ENCODE peak calls at places on chromosomes 5 and 9, in eight cellular contexts. G, Q, X, H, F, N, V and P are unnamed samples.
A peak's percentile ranks its signal among the peaks of the same experiment; 100 is the strongest.

GRCh38 chr9:136769710-136770191 is 5.4 kb upstream of the LCN15 start:
- DNase-seq in G (peak; percentile 58), Q (no peak), X (no peak), H (peak; percentile 52), F (peak; percentile 39), N (no peak), V (peak; percentile 21), P (no peak)

GRCh38 chr5:34685485-34686197 is 29.5 kb downstream of the RAI14 start:
- DNase-seq in G (no peak), Q (peak; percentile 87), X (peak; percentile 54), H (peak; percentile 64), F (no peak), N (peak; percentile 88), V (no peak), P (no peak)

GRCh38 chr5:52760695-52761366 is 26.9 kb upstream of the ITGA1 start:
- DNase-seq in G (no peak), Q (no peak), X (no peak), H (no peak), F (no peak), N (no peak), V (no peak), P (no peak)

GRCh38 chr5:123700624-123701023 is 188.6 kb downstream of the CSNK1G3 start:
- DNase-seq in G (no peak), Q (peak; percentile 97), X (peak; percentile 89), H (no peak), F (no peak), N (peak; percentile 99), V (no peak), P (no peak)

GRCh38 chr9:23774266-23774665 is 51.8 kb downstream of the ELAVL2 start:
- DNase-seq in G (no peak), Q (no peak), X (no peak), H (no peak), F (no peak), N (no peak), V (no peak), P (no peak)

GRCh38 chr9:112332977-112333638 is at the start of gene PTBP3:
- DNase-seq in G (peak; percentile 89), Q (peak; percentile 80), X (peak; percentile 71), H (peak; percentile 70), F (peak; percentile 80), N (peak; percentile 82), V (peak; percentile 74), P (no peak)

GRCh38 chr9:73038089-73038509 is 85.2 kb upstream of the ALDH1A1 start:
- DNase-seq in G (no peak), Q (no peak), X (no peak), H (no peak), F (peak; percentile 17), N (no peak), V (no peak), P (no peak)

GRCh38 chr9:83957029-83957513 is 22.9 kb downstream of the HNRNPK start:
- DNase-seq in G (no peak), Q (no peak), X (no peak), H (no peak), F (no peak), N (no peak), V (no peak), P (no peak)

DNA sequence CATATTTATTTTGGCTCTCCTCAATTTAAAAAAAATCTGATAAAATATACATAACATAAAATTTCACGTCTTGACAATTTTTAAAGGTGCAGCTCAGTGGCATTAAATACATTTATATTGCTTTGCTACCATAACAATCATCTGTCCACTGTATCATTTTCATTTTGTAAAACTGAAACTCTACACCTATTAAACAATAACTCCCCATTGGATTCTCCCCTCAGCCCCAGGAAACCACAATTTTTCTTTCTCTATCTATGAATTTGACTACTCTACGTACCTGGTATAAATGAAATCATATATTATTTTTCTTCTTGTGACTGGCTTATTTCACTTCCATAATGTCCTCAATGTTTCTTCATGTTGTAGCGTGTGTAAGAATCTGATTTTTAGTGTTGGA is 563.5 kb downstream of the PRR16 start:
- DNase-seq in G (no peak), Q (no peak), X (no peak), H (no peak), F (no peak), N (no peak), V (no peak), P (no peak)
- H3K4me3 ChIP-seq in G (no peak overlapping the region), Q (no peak overlapping the region), X (no peak overlapping the region), H (no peak overlapping the region), F (no peak overlapping the region), N (no peak overlapping the region), V (no peak overlapping the region), P (no peak overlapping the region)

GRCh38 chr5:57499262-57500050 is 16.8 kb upstream of the ACTBL2 start:
- DNase-seq in G (no peak), Q (peak; percentile 77), X (peak; percentile 39), H (peak; percentile 56), F (no peak), N (peak; percentile 89), V (no peak), P (peak; percentile 10)
- H3K4me3 ChIP-seq in G (no peak overlapping the region), Q (peak overlapping the region; percentile 43), X (peak overlapping the region; percentile 2), H (no peak overlapping the region), F (no peak overlapping the region), N (no peak overlapping the region), V (no peak overlapping the region), P (peak overlapping the region; percentile 34)

DNA sequence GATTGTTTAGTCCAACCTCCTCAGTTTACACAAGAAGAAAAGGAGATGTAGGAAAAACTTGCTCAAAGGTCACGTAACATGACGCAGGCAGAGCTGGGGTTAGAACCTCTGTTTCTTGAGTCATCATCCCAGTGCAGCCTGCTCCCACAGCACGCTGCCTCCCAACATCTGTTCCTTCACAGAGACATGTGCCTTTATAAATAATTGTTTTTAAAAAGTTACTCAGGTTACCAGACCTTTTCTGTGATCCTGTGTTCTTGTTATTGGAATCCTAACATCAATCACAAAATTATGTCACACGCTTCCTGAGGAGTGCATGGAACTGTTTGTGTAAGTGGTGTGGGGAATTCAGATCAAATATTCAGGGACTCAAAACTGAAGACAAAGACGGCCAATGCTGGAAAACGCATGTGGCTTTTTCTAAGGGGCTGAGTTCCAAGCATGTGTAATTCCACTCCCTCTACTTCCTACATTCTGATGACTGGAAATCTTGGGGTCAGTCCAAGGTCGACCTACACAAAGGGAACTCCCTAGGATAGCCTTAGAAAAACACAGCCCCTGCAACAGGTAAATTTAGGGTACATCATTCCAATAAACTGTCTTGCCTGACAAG is 184.3 kb downstream of the TSSK1B start:
- DNase-seq in G (peak; percentile 91), Q (peak; percentile 100), X (peak; percentile 80), H (no peak), F (peak; percentile 24), N (peak; percentile 97), V (no peak), P (no peak)
- H3K4me3 ChIP-seq in G (no peak overlapping the region), Q (peak overlapping the region; percentile 29), X (no peak overlapping the region), H (no peak overlapping the region), F (no peak overlapping the region), N (no peak overlapping the region), V (no peak overlapping the region), P (no peak overlapping the region)

DNA sequence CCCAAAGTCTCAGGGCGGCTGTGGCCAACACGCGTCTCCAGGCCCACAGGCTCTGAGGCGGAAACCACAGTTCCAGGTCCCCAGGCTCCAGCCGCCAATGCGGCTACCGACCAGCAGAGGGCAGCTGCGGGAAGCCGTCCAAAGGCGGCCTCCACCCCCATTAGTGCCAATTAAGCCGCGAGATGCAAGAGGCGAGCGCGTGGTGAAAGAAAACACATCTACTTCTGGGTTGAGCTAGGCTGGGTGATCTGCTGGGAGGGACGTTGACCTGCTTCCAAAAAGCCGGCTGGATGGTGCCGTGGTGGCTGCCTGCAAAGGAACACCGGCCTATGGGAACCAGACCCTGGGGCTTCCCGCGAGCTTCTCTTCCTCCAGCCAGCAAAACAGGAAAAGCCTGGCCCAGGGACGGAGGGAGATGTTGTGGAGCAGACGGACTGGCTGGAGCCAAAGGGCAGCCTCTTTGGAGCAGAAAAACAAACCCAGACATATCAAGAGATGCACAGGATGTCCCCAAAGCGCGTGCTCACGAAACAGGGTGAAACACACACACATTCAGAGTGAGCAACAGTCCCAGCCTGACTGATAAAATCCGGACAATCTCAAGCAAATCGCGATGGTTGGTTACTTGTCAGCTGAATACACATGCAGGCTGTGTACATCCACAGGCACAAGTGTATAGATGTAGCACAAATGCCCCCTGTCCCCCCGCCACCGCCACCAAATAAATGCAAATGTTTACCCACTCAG is 187.1 kb upstream of the BRINP1 start:
- DNase-seq in G (peak; percentile 76), Q (peak; percentile 46), X (peak; percentile 27), H (peak; percentile 71), F (peak; percentile 72), N (peak; percentile 75), V (no peak), P (no peak)
- H3K4me3 ChIP-seq in G (peak overlapping the region; percentile 29), Q (peak overlapping the region; percentile 64), X (peak overlapping the region; percentile 43), H (no peak overlapping the region), F (no peak overlapping the region), N (peak overlapping the region; percentile 51), V (no peak overlapping the region), P (no peak overlapping the region)

GRCh38 chr5:132003982-132004381 is 7.5 kb downstream of the ACSL6 start:
- DNase-seq in G (no peak), Q (no peak), X (no peak), H (no peak), F (no peak), N (no peak), V (no peak), P (no peak)

GRCh38 chr5:132003170-132003744 is 8.2 kb downstream of the ACSL6 start:
- DNase-seq in G (no peak), Q (peak; percentile 24), X (no peak), H (peak; percentile 56), F (peak; percentile 50), N (peak; percentile 44), V (no peak), P (no peak)

GRCh38 chr5:132006331-132007120 is 4.9 kb downstream of the ACSL6 start:
- DNase-seq in G (no peak), Q (no peak), X (no peak), H (no peak), F (no peak), N (no peak), V (no peak), P (no peak)

GRCh38 chr5:132007399-132008162 is 3.9 kb downstream of the ACSL6 start:
- DNase-seq in G (peak; percentile 81), Q (peak; percentile 76), X (peak; percentile 75), H (peak; percentile 70), F (peak; percentile 89), N (peak; percentile 85), V (peak; percentile 60), P (peak; percentile 51)

DNA sequence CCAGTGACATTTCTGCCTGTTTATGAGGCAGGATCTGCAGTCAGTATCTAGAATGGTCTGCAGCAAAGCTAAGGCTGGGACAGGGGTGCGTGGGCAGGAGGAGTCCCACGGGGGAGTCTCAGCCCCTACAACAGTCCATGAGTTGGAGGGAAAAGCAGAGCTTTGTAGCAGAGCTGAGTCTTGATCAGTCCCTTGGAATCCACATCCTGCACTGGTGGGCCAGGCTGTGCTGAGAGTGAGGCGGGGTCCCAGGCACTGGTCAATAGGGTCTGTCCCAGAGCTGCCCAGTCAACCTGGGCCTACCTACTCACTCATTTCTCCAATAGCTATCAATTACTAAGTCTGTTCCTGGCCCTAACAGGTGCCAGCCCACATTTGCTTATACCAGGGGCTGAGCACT is 5.9 kb downstream of the ACSL6 start:
- DNase-seq in G (no peak), Q (no peak), X (no peak), H (no peak), F (no peak), N (no peak), V (no peak), P (no peak)
- H3K4me3 ChIP-seq in G (no peak overlapping the region), Q (no peak overlapping the region), X (no peak overlapping the region), H (no peak overlapping the region), F (no peak overlapping the region), N (no peak overlapping the region), V (no peak overlapping the region), P (no peak overlapping the region)